ENCODE peak calls at places on chromosomes 1 and 21, in seven cellular contexts. S, G, Q, D, R, N and E are unnamed samples.

GRCh38 chr1:160884579-160884978 is 401 bp downstream of the ITLN1 start:
- DNase-seq in S (peak), G (peak), Q (no peak), D (no peak), R (no peak), N (no peak), E (peak)

GRCh38 chr1:20505488-20505887 is 2.5 kb downstream of the MUL1 start:
- DNase-seq in S (no peak), G (no peak), Q (no peak), D (no peak), R (no peak), N (no peak), E (no peak)

GRCh38 chr21:33731447-33731846 is 89.1 kb downstream of the ITSN1 start:
- DNase-seq in S (no peak), G (no peak), Q (no peak), D (no peak), R (no peak), N (no peak), E (no peak)

GRCh38 chr1:242005866-242006565 is 7.1 kb upstream of the MAP1LC3C start:
- DNase-seq in S (no peak), G (peak), Q (no peak), D (no peak), R (no peak), N (no peak), E (peak)

GRCh38 chr1:179637211-179637860 is 45.7 kb downstream of the TDRD5 start:
- DNase-seq in S (no peak), G (no peak), Q (no peak), D (no peak), R (no peak), N (no peak), E (no peak)

GRCh38 chr1:194133152-194133551 is 946.7 kb upstream of the B3GALT2 start:
- DNase-seq in S (no peak), G (no peak), Q (no peak), D (no peak), R (no peak), N (no peak), E (no peak)

GRCh38 chr1:229972600-229973296 is 94.3 kb upstream of the GALNT2 start:
- DNase-seq in S (peak), G (peak), Q (no peak), D (no peak), R (no peak), N (peak), E (no peak)

GRCh38 chr1:68141079-68141800 is 90.8 kb upstream of the DIRAS3 start:
- DNase-seq in S (no peak), G (peak), Q (peak), D (peak), R (peak), N (no peak), E (peak)

GRCh38 chr1:30758785-30759380 is 1.3 kb upstream of the LAPTM5 start:
- DNase-seq in S (no peak), G (peak), Q (no peak), D (no peak), R (peak), N (no peak), E (no peak)

GRCh38 chr1:241413974-241414373 is 57.0 kb upstream of the RGS7 start:
- DNase-seq in S (no peak), G (peak), Q (no peak), D (no peak), R (no peak), N (no peak), E (no peak)

GRCh38 chr1:188062456-188062855 is 1233.7 kb downstream of the PLA2G4A start:
- DNase-seq in S (no peak), G (no peak), Q (peak), D (no peak), R (no peak), N (no peak), E (no peak)

GRCh38 chr1:89525169-89525855 is 683 bp downstream of the LRRC8B start:
- DNase-seq in S (no peak), G (peak), Q (no peak), D (no peak), R (peak), N (no peak), E (no peak)

GRCh38 chr1:201376464-201377374 is 761 bp downstream of the TNNT2 start:
- DNase-seq in S (peak), G (peak), Q (peak), D (peak), R (peak), N (peak), E (peak)

GRCh38 chr1:150748859-150749719 is 16.5 kb downstream of the CTSS start:
- DNase-seq in S (no peak), G (no peak), Q (no peak), D (no peak), R (no peak), N (no peak), E (no peak)

GRCh38 chr1:228079013-228079412 is 3.5 kb upstream of the ARF1 start:
- DNase-seq in S (no peak), G (no peak), Q (no peak), D (no peak), R (no peak), N (no peak), E (no peak)

GRCh38 chr1:167122121-167122480 is 28.2 kb downstream of the STYXL2 start:
- DNase-seq in S (no peak), G (no peak), Q (no peak), D (no peak), R (no peak), N (no peak), E (no peak)

GRCh38 chr1:167119696-167120095 is 25.8 kb downstream of the STYXL2 start:
- DNase-seq in S (no peak), G (peak), Q (no peak), D (no peak), R (no peak), N (no peak), E (no peak)

GRCh38 chr1:167122568-167122967 is 28.7 kb downstream of the STYXL2 start:
- DNase-seq in S (no peak), G (peak), Q (no peak), D (no peak), R (no peak), N (no peak), E (peak)

GRCh38 chr1:167121375-167122120 is 27.7 kb downstream of the STYXL2 start:
- DNase-seq in S (peak), G (peak), Q (no peak), D (no peak), R (peak), N (no peak), E (peak)

DNA sequence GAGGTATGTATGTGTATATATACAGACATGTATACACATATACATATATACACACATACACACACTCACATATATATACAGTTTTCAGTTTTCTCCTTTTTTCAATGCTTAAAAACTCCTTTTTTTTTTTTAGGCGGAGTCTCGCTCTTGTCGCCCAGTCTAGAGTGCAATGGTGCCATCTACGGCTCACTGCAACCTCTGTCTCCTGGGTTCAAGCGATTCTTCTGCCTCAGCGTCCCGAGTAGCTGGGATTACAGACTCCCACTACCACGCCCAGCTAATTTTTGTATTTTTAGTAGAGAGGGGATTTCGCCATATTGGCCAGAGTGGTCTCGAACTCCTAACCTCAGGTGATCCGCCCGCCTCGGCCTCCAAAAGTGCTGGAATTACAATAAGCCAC is 27.0 kb downstream of the STYXL2 start:
- DNase-seq in S (no peak), G (no peak), Q (no peak), D (no peak), R (no peak), N (no peak), E (no peak)
- H3K23ac ChIP-seq in S (no peak), G (no peak), Q (no peak), D (no peak), R (no peak), N (no peak), E (no peak)

GRCh38 chr1:101873672-101874071 is 123.1 kb downstream of the OLFM3 start:
- DNase-seq in S (no peak), G (no peak), Q (no peak), D (no peak), R (no peak), N (no peak), E (no peak)
- H3K23ac ChIP-seq in S (no peak), G (no peak), Q (no peak), D (no peak), R (no peak), N (no peak), E (no peak)

DNA sequence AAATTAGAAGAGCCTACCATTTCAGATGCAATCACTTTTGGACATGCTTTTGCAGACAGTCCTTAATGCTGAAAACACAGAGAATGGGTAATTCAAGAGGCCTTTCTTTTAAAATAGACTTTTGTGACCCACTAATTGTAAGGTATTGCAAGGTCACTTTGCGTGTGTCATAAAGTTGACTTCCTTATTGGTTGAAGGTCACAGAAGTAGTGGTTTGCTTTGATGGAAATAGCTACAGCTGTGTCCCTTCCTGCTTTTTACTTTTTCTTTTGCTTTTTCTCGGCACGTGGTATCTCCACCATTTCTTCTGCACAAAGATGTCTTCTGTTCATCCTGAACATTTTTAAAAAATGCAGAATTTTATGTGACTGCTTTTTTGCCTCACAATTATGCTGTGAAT is 146.8 kb downstream of the DYRK1A start:
- DNase-seq in S (no peak), G (no peak), Q (no peak), D (no peak), R (no peak), N (no peak), E (no peak)
- H3K23ac ChIP-seq in S (no peak), G (no peak), Q (no peak), D (no peak), R (no peak), N (no peak), E (no peak)

DNA sequence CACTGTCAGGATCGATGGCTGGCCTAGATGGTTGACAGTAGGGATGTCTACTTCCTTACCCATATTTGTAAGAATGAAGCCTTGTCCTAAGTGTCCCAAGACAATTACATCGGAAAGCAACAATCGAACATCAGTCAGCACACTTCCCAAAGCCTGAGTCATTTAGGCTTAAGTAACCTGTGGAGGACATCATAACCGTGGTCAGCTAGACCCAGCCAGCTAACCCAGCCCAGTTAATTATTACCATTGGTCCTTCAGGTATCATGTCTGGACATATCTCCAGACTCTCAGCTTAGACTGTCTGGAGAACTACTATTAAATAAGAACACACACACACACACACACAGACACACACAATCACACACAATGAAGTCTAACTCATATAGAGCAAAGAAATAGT is 264.7 kb downstream of the TRABD2B start:
- DNase-seq in S (no peak), G (no peak), Q (no peak), D (no peak), R (no peak), N (no peak), E (no peak)
- H3K23ac ChIP-seq in S (no peak), G (no peak), Q (no peak), D (no peak), R (no peak), N (no peak), E (no peak)

GRCh38 chr21:18451679-18452078 is 48.1 kb upstream of the TMPRSS15 start:
- DNase-seq in S (no peak), G (no peak), Q (no peak), D (no peak), R (no peak), N (no peak), E (no peak)
- H3K23ac ChIP-seq in S (no peak), G (no peak), Q (no peak), D (no peak), R (no peak), N (no peak), E (no peak)

DNA sequence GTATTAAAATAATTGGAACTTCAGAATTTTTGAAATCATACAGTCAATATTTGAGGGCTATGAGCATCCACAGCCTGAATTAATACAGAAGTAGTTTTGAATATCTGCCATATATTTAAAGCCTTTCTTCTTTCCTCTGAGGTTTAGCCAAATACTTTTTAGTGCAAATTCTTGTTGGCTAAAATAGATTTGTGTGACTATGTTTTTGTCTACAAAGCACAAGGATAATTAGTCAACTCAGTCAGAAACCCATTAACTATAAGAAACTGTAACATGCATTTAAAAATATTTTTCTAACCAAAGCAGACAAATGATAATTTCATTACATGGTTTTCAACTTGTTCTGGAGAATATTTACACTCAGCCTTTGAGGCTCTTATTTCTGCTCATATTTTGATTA is 232.1 kb downstream of the TPR start:
- DNase-seq in S (no peak), G (no peak), Q (no peak), D (no peak), R (no peak), N (no peak), E (no peak)
- H3K23ac ChIP-seq in S (no peak), G (no peak), Q (no peak), D (no peak), R (no peak), N (no peak), E (no peak)

GRCh38 chr1:99639408-99639807 is 6.5 kb upstream of the PALMD start:
- DNase-seq in S (no peak), G (no peak), Q (no peak), D (no peak), R (no peak), N (no peak), E (no peak)
- H3K23ac ChIP-seq in S (no peak), G (no peak), Q (no peak), D (no peak), R (no peak), N (no peak), E (no peak)